ENCODE peak calls at places on chromosomes 1 and 21, in nine cellular contexts. U is heart left ventricle, S is cardiac fibroblast, F is colonic mucosa, Z is GM13976, V is AG09319, H is endodermal cell, A is neural crest cell, L is fibroblast of lung. Y is an unnamed sample.

GRCh38 chr1:57424231-57425027 is 569 bp upstream of the DAB1 start:
- DNase-seq in A (peak; percentile 58), L (peak; percentile 44), V (peak; percentile 7), Z (peak; percentile 26), F (no peak), S (peak; percentile 32), H (peak; percentile 95), U (peak; percentile 50), Y (no peak)

GRCh38 chr1:171345536-171345935 is 31.6 kb downstream of the FMO4 start:
- DNase-seq in V (no peak), U (no peak), S (peak; percentile 53), Z (no peak), L (peak; percentile 35), F (no peak), H (no peak), A (no peak), Y (no peak)

GRCh38 chr1:193335797-193336428 is 149.5 kb upstream of the B3GALT2 start:
- DNase-seq in L (peak; percentile 49), U (no peak), A (no peak), H (no peak), F (no peak), S (peak; percentile 65), V (peak; percentile 27), Z (no peak), Y (no peak)

GRCh38 chr1:206864939-206865671 is at the start of gene IL20:
- DNase-seq in V (peak; percentile 69), A (peak; percentile 61), S (peak; percentile 86), L (peak; percentile 91), H (peak; percentile 96), F (peak; percentile 83), Z (peak; percentile 62), U (peak; percentile 78), Y (peak; percentile 92)

GRCh38 chr1:172254521-172255222 is 165.8 kb upstream of the C1orf105 start:
- DNase-seq in A (no peak), Z (no peak), S (peak; percentile 82), F (no peak), L (peak; percentile 85), H (no peak), V (peak; percentile 49), U (no peak), Y (no peak)

GRCh38 chr21:33070921-33071877 is 1.3 kb downstream of the OLIG1 start:
- DNase-seq in F (no peak), H (peak; percentile 78), Z (peak; percentile 46), L (no peak), S (no peak), V (no peak), A (peak; percentile 23), U (no peak), Y (peak; percentile 42)

GRCh38 chr1:228754646-228755268 is 19.5 kb downstream of the RHOU start:
- DNase-seq in A (no peak), Z (no peak), H (no peak), F (no peak), V (no peak), U (no peak), S (no peak), L (no peak), Y (no peak)

GRCh38 chr1:24067978-24068377 is 44.0 kb downstream of the MYOM3 start:
- DNase-seq in S (no peak), F (no peak), H (no peak), L (no peak), A (no peak), Z (no peak), U (no peak), V (no peak), Y (no peak)

GRCh38 chr1:24720152-24720551 is 25.1 kb upstream of the CLIC4 start:
- DNase-seq in H (no peak), S (peak; percentile 98), V (peak; percentile 60), U (peak; percentile 97), L (peak; percentile 85), F (peak; percentile 49), Z (no peak), A (no peak), Y (no peak)

GRCh38 chr1:174800221-174800791 is 199.4 kb upstream of the CACYBP start:
- DNase-seq in Z (no peak), F (peak; percentile 17), U (no peak), H (peak; percentile 61), A (no peak), S (peak; percentile 5), V (no peak), L (no peak), Y (peak; percentile 19)

GRCh38 chr1:3037281-3038040 is 16.2 kb downstream of the ACTRT2 start:
- DNase-seq in Z (no peak), F (no peak), V (no peak), H (no peak), S (no peak), L (no peak), A (no peak), U (no peak), Y (no peak)

GRCh38 chr1:107530543-107530942 is 389.7 kb downstream of the NTNG1 start:
- DNase-seq in V (no peak), S (no peak), F (no peak), Z (no peak), U (no peak), L (no peak), A (no peak), H (no peak), Y (no peak)

DNA sequence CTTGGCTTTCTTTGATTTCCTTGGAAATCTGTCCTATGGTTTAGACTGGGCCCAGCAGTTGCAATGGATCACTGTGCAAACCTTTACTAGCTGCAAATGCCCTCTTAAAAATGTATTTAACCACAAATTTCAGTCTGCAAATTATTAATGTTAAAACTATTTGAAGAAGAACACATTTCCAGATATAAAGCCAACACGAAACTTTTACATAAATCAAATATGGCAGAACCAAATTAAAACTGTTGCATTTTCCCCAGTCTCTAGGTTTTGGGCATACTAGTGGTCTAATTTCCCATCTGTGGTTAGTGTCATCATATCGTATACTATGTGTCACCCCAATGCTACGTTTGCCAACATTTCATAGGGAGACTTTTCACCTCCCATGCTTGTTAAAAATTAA is 52.3 kb downstream of the HMCN1 start:
- DNase-seq in Z (no peak), A (no peak), F (no peak), V (no peak), U (no peak), S (peak; percentile 18), H (no peak), L (peak; percentile 5), Y (no peak)
- TF ChIP-seq CTCF in Z (no peak), A (no peak), F (no peak), V (no peak), U (no peak), S (no peak), H (no peak), L (no peak), Y (no peak)

GRCh38 chr1:19648239-19648638 is 4.1 kb downstream of the NBL1 start:
- DNase-seq in L (no peak), F (no peak), S (no peak), U (no peak), H (no peak), V (no peak), Z (no peak), A (no peak), Y (no peak)

GRCh38 chr1:19648689-19649088 is 4.6 kb downstream of the NBL1 start:
- DNase-seq in H (peak; percentile 93), F (peak; percentile 90), L (peak; percentile 43), V (no peak), A (no peak), U (no peak), Z (no peak), S (peak; percentile 52), Y (peak; percentile 51)

GRCh38 chr1:19650416-19651140 is 6.5 kb downstream of the NBL1 start:
- DNase-seq in F (no peak), L (no peak), H (no peak), V (no peak), U (no peak), A (no peak), Z (no peak), S (peak; percentile 35), Y (no peak)

GRCh38 chr1:19654386-19654785 is 10.3 kb downstream of the NBL1 start:
- DNase-seq in Z (no peak), H (no peak), S (no peak), A (no peak), V (no peak), U (no peak), F (no peak), L (no peak), Y (no peak)

DNA sequence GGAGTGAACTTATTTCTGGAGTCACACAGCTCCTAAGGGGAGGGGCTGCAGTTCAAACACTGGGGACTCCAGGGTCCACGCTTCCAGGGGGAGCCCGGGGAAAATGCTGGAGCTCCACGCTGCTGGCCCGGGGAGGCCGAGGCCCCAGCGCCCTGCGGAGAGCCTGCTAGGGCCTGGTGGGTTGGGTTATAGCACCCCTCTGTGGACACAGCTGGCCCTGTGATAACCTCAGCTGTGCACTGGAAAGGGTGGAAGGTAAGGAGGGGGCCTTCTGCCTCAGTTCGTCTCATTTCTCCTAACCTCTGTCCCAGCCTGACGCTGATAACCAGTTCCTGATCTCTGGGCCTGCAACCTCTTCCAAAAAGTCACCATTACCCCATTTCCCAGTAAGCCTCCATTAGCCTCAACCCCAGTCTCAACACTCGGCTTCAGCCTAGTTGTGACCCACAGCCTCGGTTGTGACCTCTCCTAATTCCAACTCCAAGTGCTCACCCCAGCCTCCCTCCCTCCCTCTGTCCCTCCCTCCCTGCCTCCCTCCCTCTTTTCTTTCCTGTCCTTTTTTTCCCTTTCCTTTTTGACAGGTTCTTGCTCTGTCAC is 7.1 kb downstream of the NBL1 start:
- DNase-seq in A (peak; percentile 54), U (peak; percentile 70), H (peak; percentile 84), L (peak; percentile 56), V (peak; percentile 22), F (no peak), S (peak; percentile 70), Z (peak; percentile 88), Y (peak; percentile 68)
- TF ChIP-seq CTCF in A (peak; percentile 72), U (peak; percentile 67), H (peak; percentile 76), L (peak; percentile 73), V (peak; percentile 83), F (peak; percentile 33), S (peak; percentile 80), Z (peak; percentile 75), Y (peak; percentile 52)

GRCh38 chr1:111223126-111223443 is 4.4 kb upstream of the CHI3L2 start:
- DNase-seq in S (no peak), H (no peak), V (no peak), L (no peak), Z (no peak), F (no peak), A (no peak), U (no peak), Y (no peak)
- TF ChIP-seq CTCF in S (no peak), H (no peak), V (no peak), L (no peak), Z (no peak), F (no peak), A (peak; percentile 10), U (no peak), Y (peak; percentile 50)

DNA sequence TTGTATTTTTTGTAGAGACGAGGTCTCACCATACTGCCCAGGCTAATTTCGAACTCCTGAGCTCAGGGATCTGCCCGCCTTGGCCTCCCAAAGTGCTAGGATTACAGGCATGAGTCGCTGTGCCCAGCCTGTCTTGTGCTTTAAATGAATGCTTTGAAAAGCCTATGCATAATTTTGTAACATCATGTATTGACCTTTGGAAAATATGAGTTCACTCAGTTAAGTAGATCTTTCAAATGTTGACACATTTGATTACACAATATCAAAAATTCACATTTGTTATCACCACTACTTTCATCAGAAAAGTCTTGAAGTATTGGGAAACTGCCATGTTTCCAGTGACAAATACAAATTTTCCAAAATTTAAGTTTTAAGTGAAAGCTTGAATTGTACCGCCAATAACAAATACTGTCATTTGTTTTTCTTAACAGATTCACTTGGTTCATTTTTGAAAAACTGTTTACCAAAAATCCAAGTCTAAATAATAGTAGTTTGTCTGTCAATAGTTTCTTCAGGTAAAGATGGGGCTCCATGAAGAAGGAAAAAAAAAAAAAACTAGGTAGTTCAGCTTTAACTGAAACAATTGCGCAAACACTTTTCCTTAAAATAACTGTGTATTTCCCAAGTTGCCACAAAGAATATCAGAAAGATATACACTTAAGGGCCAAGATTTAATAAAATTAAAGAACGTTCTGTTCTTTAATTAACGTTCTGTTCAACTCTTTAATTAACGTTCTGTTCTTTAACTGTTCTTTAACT is 233.2 kb upstream of the NR5A2 start:
- DNase-seq in F (no peak), Z (no peak), H (no peak), S (peak; percentile 33), V (no peak), L (peak; percentile 33), U (no peak), A (no peak), Y (no peak)
- TF ChIP-seq CTCF in F (no peak), Z (no peak), H (no peak), S (no peak), V (no peak), L (no peak), U (no peak), A (no peak), Y (no peak)

Y was measured in activated CD8-positive, alpha-beta T cell treated with anti-CD3 and anti-CD28 coated beads for 36 hours.